ENCODE peak calls at places on chromosomes 1 and 21, in four cellular contexts. E, O, J and F are unnamed samples.

GRCh38 chr1:175201061-175201508 is 8.5 kb upstream of the KIAA0040 start:
- DNase-seq in E (no peak), O (no peak), J (no peak), F (no peak)

GRCh38 chr1:101148987-101149386 is 87.8 kb upstream of the S1PR1 start:
- DNase-seq in E (no peak), O (peak), J (no peak), F (no peak)

GRCh38 chr1:153359241-153359640 is 1.6 kb downstream of the S100A9 start:
- DNase-seq in E (no peak), O (no peak), J (no peak), F (no peak)

GRCh38 chr1:166884040-166884642 is 8.1 kb upstream of the TADA1 start:
- DNase-seq in E (no peak), O (peak), J (peak), F (no peak)

GRCh38 chr1:61872206-61872605 is 129.9 kb downstream of the PATJ start:
- DNase-seq in E (no peak), O (no peak), J (no peak), F (no peak)

GRCh38 chr1:218553197-218553596 is 208.1 kb downstream of the TGFB2 start:
- DNase-seq in E (no peak), O (no peak), J (no peak), F (no peak)

GRCh38 chr21:36867506-36867905 is 99.0 kb downstream of the HLCS start:
- DNase-seq in E (no peak), O (no peak), J (no peak), F (no peak)

GRCh38 chr1:172588296-172589291 is 55.6 kb downstream of the SUCO start:
- DNase-seq in E (peak), O (no peak), J (no peak), F (no peak)

GRCh38 chr1:162996261-162996660 is 72.9 kb upstream of the RGS4 start:
- DNase-seq in E (no peak), O (no peak), J (no peak), F (no peak)

GRCh38 chr1:26744075-26744958 is 43.4 kb upstream of the PIGV start:
- DNase-seq in E (no peak), O (peak), J (peak), F (no peak)

GRCh38 chr1:78075621-78076020 is 29.9 kb downstream of the GIPC2 start:
- DNase-seq in E (no peak), O (no peak), J (no peak), F (no peak)

GRCh38 chr1:67957026-67957425 is 93.4 kb downstream of the DIRAS3 start:
- DNase-seq in E (no peak), O (no peak), J (no peak), F (no peak)

GRCh38 chr1:230992100-230992774 is 13.3 kb downstream of the ARV1 start:
- DNase-seq in E (no peak), O (no peak), J (no peak), F (no peak)

GRCh38 chr1:42456754-42457089 is 379 bp downstream of the PPCS start:
- DNase-seq in E (no peak), O (peak), J (peak), F (no peak)

GRCh38 chr1:114339379-114339778 is 171.6 kb downstream of the TRIM33 start:
- DNase-seq in E (no peak), O (no peak), J (no peak), F (no peak)

GRCh38 chr1:230458509-230458908 is 32.4 kb upstream of the PGBD5 start:
- DNase-seq in E (no peak), O (no peak), J (no peak), F (no peak)

GRCh38 chr1:150549496-150550221 is 451 bp downstream of the ADAMTSL4 start:
- DNase-seq in E (no peak), O (no peak), J (no peak), F (no peak)

GRCh38 chr1:29235955-29236742 is at the start of gene PTPRU:
- DNase-seq in E (no peak), O (peak), J (peak), F (peak)

GRCh38 chr1:23422313-23422877 is 2.2 kb downstream of the TCEA3 start:
- DNase-seq in E (no peak), O (peak), J (no peak), F (no peak)

GRCh38 chr1:90193116-90193515 is 198.2 kb downstream of the ZNF326 start:
- DNase-seq in E (no peak), O (no peak), J (no peak), F (no peak)

GRCh38 chr1:90190523-90190922 is 195.6 kb downstream of the ZNF326 start:
- DNase-seq in E (no peak), O (no peak), J (no peak), F (no peak)

GRCh38 chr1:90189889-90190288 is 195.0 kb downstream of the ZNF326 start:
- DNase-seq in E (no peak), O (no peak), J (no peak), F (no peak)

DNA sequence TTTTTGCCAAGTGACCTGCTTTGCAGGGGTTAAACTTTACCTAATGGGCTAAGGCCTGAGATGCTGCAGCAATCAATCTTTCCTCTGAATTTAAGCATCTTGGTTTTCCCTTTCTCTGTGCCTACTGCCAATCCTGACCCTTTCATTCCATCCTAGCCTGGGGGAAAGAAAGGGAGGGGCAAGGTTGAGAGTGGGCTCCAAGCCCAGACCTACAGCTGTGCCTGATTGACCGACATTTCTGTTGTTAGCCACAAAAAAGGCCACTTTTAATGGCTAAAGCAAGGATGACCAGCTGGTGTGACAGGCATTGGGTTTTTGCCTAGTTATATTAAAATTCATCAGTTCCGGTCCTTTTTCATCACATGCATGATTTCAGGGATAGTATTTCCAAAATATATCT is 192.3 kb downstream of the ZNF326 start:
- DNase-seq in E (no peak), O (no peak), J (no peak), F (no peak)
- TF ChIP-seq CTCF in E (no peak), O (no peak), J (no peak), F (no peak)

DNA sequence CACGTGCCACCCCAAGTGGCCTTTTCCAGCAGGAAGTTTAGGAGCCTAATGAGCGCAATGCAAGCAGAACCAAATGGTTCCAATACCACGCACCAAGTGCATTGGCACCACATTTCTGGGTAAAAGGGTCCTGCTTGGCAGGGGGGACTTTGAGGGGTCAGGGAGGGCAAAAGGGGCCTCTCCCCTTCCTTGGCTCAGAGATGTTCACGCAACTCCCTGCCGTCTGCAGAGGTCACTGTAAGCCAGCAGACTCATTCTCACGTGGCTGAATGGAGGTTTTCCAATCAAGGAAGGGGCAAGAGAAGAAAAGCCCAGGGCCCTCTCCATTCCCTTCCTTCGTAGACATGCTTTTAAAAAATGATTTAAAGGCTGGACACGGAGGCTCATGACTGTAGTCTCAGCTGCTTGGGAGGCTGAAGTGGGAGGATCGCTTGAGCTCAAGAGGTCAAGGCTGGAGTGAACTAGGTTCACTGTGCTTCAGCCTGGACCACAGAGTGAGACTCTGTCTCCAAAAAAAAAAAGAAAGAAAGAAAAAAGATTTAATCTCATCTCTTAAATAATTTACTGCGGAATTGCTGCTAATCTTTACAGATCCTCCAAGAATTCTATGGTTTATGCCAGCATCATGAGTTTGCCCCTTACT is 80.3 kb downstream of the RUNX3 start:
- DNase-seq in E (no peak), O (no peak), J (peak), F (no peak)
- TF ChIP-seq CTCF in E (peak), O (no peak), J (peak), F (peak)

DNA sequence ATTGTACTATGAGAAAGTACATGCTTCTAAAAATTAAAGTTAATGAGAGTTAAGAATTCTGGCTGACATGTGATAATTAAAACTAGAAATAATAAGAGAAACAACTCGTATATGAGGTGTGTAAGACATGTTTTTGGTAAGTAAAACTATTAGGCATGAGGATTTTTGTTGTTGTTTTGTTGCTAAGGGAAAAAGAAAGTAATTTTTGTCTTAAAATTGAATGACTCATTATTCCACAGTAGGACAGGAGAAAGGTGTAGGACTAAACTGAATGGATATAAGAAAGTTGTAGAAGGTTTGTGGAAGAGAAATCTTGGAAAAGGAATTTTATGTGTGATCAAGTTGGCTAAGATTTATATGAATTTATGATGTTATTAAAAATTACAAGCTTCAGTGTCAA is 54.8 kb downstream of the TBX19 start:
- DNase-seq in E (no peak), O (no peak), J (no peak), F (no peak)
- TF ChIP-seq CTCF in E (no peak), O (no peak), J (no peak), F (no peak)

GRCh38 chr1:45491464-45492260 is 699 bp upstream of the TESK2 start:
- DNase-seq in E (no peak), O (no peak), J (no peak), F (no peak)

GRCh38 chr1:45492691-45493090 is 1.7 kb upstream of the TESK2 start:
- DNase-seq in E (no peak), O (no peak), J (no peak), F (no peak)

GRCh38 chr1:45490121-45490622 is 791 bp downstream of the TESK2 start:
- DNase-seq in E (no peak), O (no peak), J (no peak), F (no peak)

GRCh38 chr1:45488978-45489377 is 2.0 kb downstream of the TESK2 start:
- DNase-seq in E (no peak), O (no peak), J (no peak), F (no peak)

GRCh38 chr1:45490623-45491463 is at the start of gene TESK2:
- DNase-seq in E (peak), O (peak), J (peak), F (no peak)
- TF ChIP-seq CTCF in E (no peak), O (peak), J (no peak), F (no peak)

DNA sequence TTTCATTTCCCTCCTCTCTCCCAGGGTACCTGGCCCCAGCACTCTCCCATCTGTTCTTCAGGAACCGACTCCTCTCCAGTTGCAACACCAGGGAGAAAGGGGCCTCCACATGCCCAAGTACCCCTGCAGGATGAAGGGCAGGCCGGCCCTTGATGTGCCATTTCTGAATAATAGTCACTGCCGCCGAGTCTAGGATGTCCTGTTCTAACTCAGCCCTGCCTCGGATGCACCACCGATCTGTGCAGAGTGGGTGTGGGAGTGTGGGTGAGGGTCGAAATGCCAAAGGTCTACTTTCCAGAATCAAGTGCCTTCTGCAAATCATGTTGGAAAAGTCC is 25.4 kb upstream of the SPSB1 start:
- DNase-seq in E (no peak), O (no peak), J (no peak), F (no peak)
- TF ChIP-seq CTCF in E (peak), O (no peak), J (no peak), F (no peak)

GRCh38 chr1:165129568-165130164 is 226.8 kb downstream of the LMX1A start:
- DNase-seq in E (no peak), O (peak), J (peak), F (no peak)
- TF ChIP-seq CTCF in E (peak), O (no peak), J (peak), F (peak)

GRCh38 chr21:30320215-30320614 is at the start of gene KRTAP26-1:
- DNase-seq in E (no peak), O (no peak), J (no peak), F (no peak)

GRCh38 chr21:30315701-30316100 is 4.4 kb downstream of the KRTAP26-1 start:
- DNase-seq in E (no peak), O (no peak), J (no peak), F (no peak)
- TF ChIP-seq CTCF in E (no peak), O (no peak), J (no peak), F (no peak)

GRCh38 chr21:26834181-26834945 is 10.8 kb downstream of the ADAMTS1 start:
- DNase-seq in E (no peak), O (no peak), J (no peak), F (no peak)
- TF ChIP-seq CTCF in E (no peak), O (no peak), J (no peak), F (peak)

DNA sequence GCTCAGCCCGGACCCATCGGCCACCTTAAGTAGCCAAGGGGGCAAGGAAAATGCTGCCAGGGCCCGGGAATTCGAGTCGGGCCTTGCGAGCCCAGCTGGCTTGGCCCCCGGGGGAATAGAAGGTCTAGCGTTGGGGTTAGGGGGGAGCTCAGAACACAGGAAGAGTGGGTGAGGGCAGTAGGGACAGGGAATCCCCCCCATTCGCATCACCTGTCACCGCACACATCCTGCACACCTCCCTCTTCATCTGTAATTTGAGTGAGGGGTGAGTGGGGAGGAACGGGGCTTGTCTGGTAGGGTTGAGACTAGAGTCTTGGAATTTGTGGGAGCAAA is 366 bp upstream of the PLXNA2 start:
- DNase-seq in E (no peak), O (no peak), J (no peak), F (no peak)
- TF ChIP-seq CTCF in E (no peak), O (no peak), J (no peak), F (no peak)

GRCh38 chr1:3012511-3013291 is 8.6 kb upstream of the ACTRT2 start:
- DNase-seq in E (peak), O (peak), J (peak), F (peak)
- TF ChIP-seq CTCF in E (peak), O (peak), J (peak), F (peak)